ENCODE peak calls at places on chromosome 5, in six cellular contexts. Y is HL-60, Q is NCI-H2171 treated with DMSO at 0.1 percent for 48 hours, F is RWPE2, O is non-pigmented ciliary epithelial cell, I is endothelial cell. C is an unnamed sample.

GRCh38 chr5:179437341-179438001 is 92.2 kb upstream of the ADAMTS2 start:
- DNase-seq in F (peak), I (no peak), Q (no peak), O (no peak), Y (no peak), C (no peak)

GRCh38 chr5:150457112-150457511 is 7.6 kb upstream of the RPS14 start:
- DNase-seq in Q (no peak), F (no peak), O (no peak), Y (no peak), I (no peak), C (no peak)

GRCh38 chr5:53943938-53944337 is 366.4 kb downstream of the ARL15 start:
- DNase-seq in O (no peak), I (no peak), Y (no peak), Q (no peak), F (no peak), C (no peak)

GRCh38 chr5:74540582-74540981 is 99.9 kb downstream of the ENC1 start:
- DNase-seq in I (no peak), F (no peak), Y (no peak), O (no peak), Q (no peak), C (no peak)

GRCh38 chr5:121429761-121430160 is 421.9 kb upstream of the FTMT start:
- DNase-seq in Q (no peak), I (no peak), O (no peak), Y (no peak), F (no peak), C (no peak)

GRCh38 chr5:178577376-178577839 is 12.8 kb downstream of the COL23A1 start:
- DNase-seq in I (peak), O (no peak), F (no peak), Q (no peak), Y (no peak), C (no peak)

GRCh38 chr5:178227929-178228328 is 4.7 kb downstream of the PHYKPL start:
- DNase-seq in O (no peak), Q (no peak), I (no peak), F (no peak), Y (no peak), C (no peak)

GRCh38 chr5:122896598-122897282 is 51.3 kb downstream of the SNX24 start:
- DNase-seq in Q (peak), O (no peak), Y (no peak), F (no peak), I (no peak), C (peak)

GRCh38 chr5:95846554-95847260 is 24.2 kb upstream of the GLRX start:
- DNase-seq in I (peak), O (no peak), F (no peak), Y (no peak), Q (peak), C (peak)

C was measured in HT-29.